ENCODE peak calls at places on chromosome 17, in five cellular contexts. J is mucosa of gallbladder; Y is GM04504; T is mesothelial cell of epicardium; K is activated CD4-positive, alpha-beta T cell treated with anti-CD3 and anti-CD28 coated beads, Interleukin-2, amount 50 U/mL, for 1 hour. E is an unnamed sample.

GRCh38 chr17:80664217-80664780 is 119.7 kb downstream of the RPTOR start:
- DNase-seq in K (no peak), T (no peak), J (no peak), Y (no peak), E (no peak)

GRCh38 chr17:79570653-79571052 is 40.2 kb downstream of the RBFOX3 start:
- DNase-seq in J (no peak), T (no peak), K (no peak), Y (no peak), E (peak)

GRCh38 chr17:1627219-1627986 is 1.2 kb downstream of the SLC43A2 start:
- DNase-seq in Y (no peak), T (no peak), K (no peak), J (no peak), E (no peak)

GRCh38 chr17:13728751-13729150 is 127.0 kb upstream of the HS3ST3A1 start:
- DNase-seq in J (no peak), K (no peak), T (no peak), Y (no peak), E (no peak)

GRCh38 chr17:19295478-19296200 is 58.5 kb downstream of the EPN2 start:
- DNase-seq in K (no peak), T (no peak), J (no peak), Y (no peak), E (no peak)

GRCh38 chr17:45751466-45751865 is 32.7 kb upstream of the CRHR1 start:
- DNase-seq in J (no peak), K (no peak), Y (no peak), T (no peak), E (peak)

GRCh38 chr17:56661906-56662305 is 68.4 kb downstream of the NOG start:
- DNase-seq in K (no peak), Y (no peak), J (no peak), T (no peak), E (no peak)

GRCh38 chr17:50754521-50754920 is 12.8 kb downstream of the ANKRD40CL start:
- DNase-seq in J (no peak), K (no peak), T (no peak), Y (no peak), E (no peak)

GRCh38 chr17:78618264-78619066 is 41.3 kb upstream of the DNAH17 start:
- DNase-seq in J (no peak), K (no peak), Y (no peak), T (no peak), E (no peak)

GRCh38 chr17:79618383-79619067 is 7.7 kb upstream of the RBFOX3 start:
- DNase-seq in J (no peak), Y (no peak), T (peak), K (no peak), E (peak)

GRCh38 chr17:16439303-16439791 is 24.0 kb downstream of the TRPV2 start:
- DNase-seq in J (no peak), Y (no peak), K (no peak), T (no peak), E (no peak)

GRCh38 chr17:36602924-36603384 is 1.6 kb downstream of the MRM1 start:
- DNase-seq in Y (no peak), K (peak), J (peak), T (no peak), E (peak)

GRCh38 chr17:6903516-6903915 is 72.0 kb upstream of the TEKT1 start:
- DNase-seq in T (no peak), J (no peak), Y (no peak), K (no peak), E (no peak)

GRCh38 chr17:17890773-17891759 is 54.3 kb upstream of the SREBF1 start:
- DNase-seq in T (no peak), J (peak), Y (no peak), K (peak), E (no peak)

GRCh38 chr17:58822148-58823050 is 66.7 kb downstream of the PPM1E start:
- DNase-seq in Y (no peak), K (no peak), T (no peak), J (no peak), E (no peak)

GRCh38 chr17:17028059-17028877 is 14.0 kb upstream of the MPRIP start:
- DNase-seq in K (no peak), T (peak), J (peak), Y (no peak), E (peak)

GRCh38 chr17:15882777-15883176 is 62.2 kb upstream of the ADORA2B start:
- DNase-seq in K (no peak), J (no peak), T (no peak), Y (no peak), E (no peak)

GRCh38 chr17:47221154-47221553 is 12.0 kb downstream of the MYL4 start:
- DNase-seq in Y (no peak), J (no peak), T (no peak), K (no peak), E (no peak)

GRCh38 chr17:39756376-39757079 is 18.8 kb downstream of the GRB7 start:
- DNase-seq in T (no peak), Y (no peak), K (no peak), J (no peak), E (peak)

GRCh38 chr17:77356109-77356689 is 215.4 kb downstream of the SEC14L1 start:
- DNase-seq in Y (no peak), J (peak), K (no peak), T (no peak), E (peak)

GRCh38 chr17:12349297-12349696 is 316.4 kb upstream of the MYOCD start:
- DNase-seq in K (no peak), J (no peak), T (no peak), Y (no peak), E (no peak)

GRCh38 chr17:47276868-47277267 is 23.2 kb downstream of the ITGB3 start:
- DNase-seq in J (peak), K (no peak), T (no peak), Y (peak), E (peak)

GRCh38 chr17:14471052-14471451 is 170.2 kb downstream of the HS3ST3B1 start:
- DNase-seq in T (no peak), Y (peak), J (peak), K (no peak), E (no peak)

GRCh38 chr17:51169340-51169739 is 3.1 kb downstream of the NME2 start:
- DNase-seq in K (no peak), Y (no peak), T (no peak), J (no peak), E (no peak)

GRCh38 chr17:74362811-74363498 is 1.3 kb upstream of the BTBD17 start:
- DNase-seq in Y (no peak), T (no peak), K (no peak), J (no peak), E (no peak)

GRCh38 chr17:71085238-71086033 is 916.1 kb downstream of the KCNJ2 start:
- DNase-seq in J (no peak), K (no peak), Y (peak), T (no peak), E (no peak)

GRCh38 chr17:7845359-7846062 is 9.4 kb upstream of the TMEM88 start:
- DNase-seq in T (no peak), J (no peak), K (no peak), Y (no peak), E (peak)

GRCh38 chr17:79647456-79647915 is 36.6 kb upstream of the RBFOX3 start:
- DNase-seq in Y (no peak), K (no peak), T (no peak), J (no peak), E (peak)

GRCh38 chr17:70552230-70552981 is 383.1 kb downstream of the KCNJ2 start:
- DNase-seq in T (no peak), J (no peak), Y (peak), K (no peak), E (no peak)

GRCh38 chr17:40348562-40349476 is 15.7 kb downstream of the GJD3 start:
- DNase-seq in K (no peak), Y (no peak), T (no peak), J (peak), E (peak)

GRCh38 chr17:37546242-37546641 is 56.6 kb downstream of the DUSP14 start:
- DNase-seq in K (no peak), T (no peak), J (no peak), Y (no peak), E (no peak)

GRCh38 chr17:61947367-61948078 is 19.7 kb upstream of the INTS2 start:
- DNase-seq in K (no peak), Y (no peak), T (no peak), J (no peak), E (no peak)

GRCh38 chr17:39769974-39770587 is 32.3 kb downstream of the GRB7 start:
- DNase-seq in K (peak), Y (no peak), J (no peak), T (no peak), E (no peak)

E was measured in sigmoid colon.